ENCODE peak calls at places on chromosomes 5 and 9, in six cellular contexts. U is naive thymus-derived CD8-positive, alpha-beta T cell; I is stimulated activated CD8-positive, alpha-beta memory T cell treated with anti-CD3 and anti-CD28 coated beads, Interleukin-7, amount 100 ng/mL, for 4 hours; D is putamen; X is AML-193; Z is myocyte. T is an unnamed sample.

GRCh38 chr5:8828596-8829321 is 717.1 kb downstream of the SEMA5A start:
- DNase-seq in U (no peak), I (no peak), D (no peak), X (no peak), Z (no peak), T (no peak)

GRCh38 chr5:72871358-72872024 is 55.0 kb downstream of the TNPO1 start:
- DNase-seq in U (no peak), I (no peak), D (no peak), X (no peak), Z (no peak), T (no peak)

GRCh38 chr5:53167836-53168235 is 58.3 kb upstream of the MOCS2 start:
- DNase-seq in U (no peak), I (no peak), D (no peak), X (no peak), Z (peak), T (no peak)

GRCh38 chr9:138022121-138022741 is 144.6 kb downstream of the CACNA1B start:
- DNase-seq in U (no peak), I (no peak), D (no peak), X (no peak), Z (no peak), T (no peak)

GRCh38 chr5:15690611-15691010 is 190.6 kb downstream of the FBXL7 start:
- DNase-seq in U (no peak), I (no peak), D (no peak), X (no peak), Z (peak), T (no peak)

GRCh38 chr9:79489241-79490000 is 82.3 kb upstream of the TLE4 start:
- DNase-seq in U (no peak), I (no peak), D (peak), X (no peak), Z (peak), T (no peak)

GRCh38 chr5:113162208-113162607 is 185.6 kb downstream of the DCP2 start:
- DNase-seq in U (no peak), I (no peak), D (no peak), X (no peak), Z (no peak), T (no peak)

GRCh38 chr5:170269579-170269978 is 28.0 kb downstream of the LCP2 start:
- DNase-seq in U (no peak), I (no peak), D (no peak), X (peak), Z (no peak), T (no peak)

GRCh38 chr5:45093377-45093776 is 284.6 kb downstream of the MRPS30 start:
- DNase-seq in U (no peak), I (no peak), D (no peak), X (no peak), Z (no peak), T (no peak)

GRCh38 chr9:111645806-111646205 is 14.7 kb downstream of the DNAJC25 start:
- DNase-seq in U (no peak), I (no peak), D (no peak), X (no peak), Z (no peak), T (no peak)

GRCh38 chr5:90888511-90889324 is 330.1 kb downstream of the ADGRV1 start:
- DNase-seq in U (no peak), I (no peak), D (no peak), X (no peak), Z (peak), T (no peak)

GRCh38 chr9:38182321-38182720 is 113.3 kb upstream of the SHB start:
- DNase-seq in U (no peak), I (no peak), D (no peak), X (no peak), Z (no peak), T (no peak)

GRCh38 chr5:91311697-91312501 is 71.2 kb downstream of the ARRDC3 start:
- DNase-seq in U (peak), I (peak), D (peak), X (peak), Z (peak), T (no peak)

GRCh38 chr5:151214614-151215545 is 9.0 kb downstream of the CCDC69 start:
- DNase-seq in U (no peak), I (no peak), D (no peak), X (peak), Z (no peak), T (no peak)

GRCh38 chr9:82540175-82540574 is 522.8 kb downstream of the RASEF start:
- DNase-seq in U (no peak), I (no peak), D (no peak), X (no peak), Z (no peak), T (no peak)

GRCh38 chr9:69937358-69937757 is 106.3 kb upstream of the MAMDC2 start:
- DNase-seq in U (no peak), I (no peak), D (no peak), X (no peak), Z (no peak), T (no peak)

T was measured in SIG-M5.